ENCODE peak calls at places on chromosomes 12 and 14, in seven cellular contexts. C is foreskin keratinocyte; S is kidney glomerular epithelial cell; G is stimulated activated naive CD4-positive, alpha-beta T cell; N is GM18507; T is stimulated activated CD8-positive, alpha-beta memory T cell treated with anti-CD3 and anti-CD28 coated beads, Interleukin-4, amount 100 ng/mL, for 1 hour; L is caudate nucleus. Y is an unnamed sample.

GRCh38 chr12:14723763-14724162 is 27.4 kb upstream of the GUCY2C start:
- DNase-seq in S (no peak), T (peak), G (peak), N (no peak), C (peak), L (no peak), Y (peak)

GRCh38 chr12:6322352-6322751 is 11.9 kb downstream of the PLEKHG6 start:
- DNase-seq in C (no peak), N (no peak), L (no peak), T (no peak), S (no peak), G (no peak), Y (no peak)

GRCh38 chr12:106894774-106895173 is 60.9 kb upstream of the TMEM263 start:
- DNase-seq in L (no peak), T (no peak), S (peak), C (peak), G (no peak), N (no peak), Y (no peak)

GRCh38 chr12:54404061-54405004 is 14.7 kb downstream of the ITGA5 start:
- DNase-seq in N (no peak), S (peak), G (peak), L (no peak), C (no peak), T (peak), Y (peak)

GRCh38 chr12:50661300-50662120 is 102.4 kb upstream of the ATF1 start:
- DNase-seq in N (no peak), G (no peak), T (no peak), C (no peak), S (no peak), L (no peak), Y (peak)

GRCh38 chr12:10067259-10067658 is 31.5 kb downstream of the CLEC1A start:
- DNase-seq in C (no peak), G (no peak), T (no peak), L (no peak), N (no peak), S (no peak), Y (no peak)

GRCh38 chr14:33668066-33668465 is 282.8 kb downstream of the EGLN3 start:
- DNase-seq in G (no peak), N (no peak), S (no peak), C (no peak), T (no peak), L (no peak), Y (peak)

GRCh38 chr12:25184132-25184531 is 10.8 kb downstream of the DNAI7 start:
- DNase-seq in G (no peak), L (no peak), N (no peak), C (no peak), T (no peak), S (no peak), Y (no peak)

GRCh38 chr12:113298472-113298817 is 36.5 kb downstream of the SLC8B1 start:
- DNase-seq in L (no peak), G (no peak), C (no peak), N (no peak), S (no peak), T (no peak), Y (no peak)

GRCh38 chr12:27539191-27539631 is 15.2 kb downstream of the PPFIBP1 start:
- DNase-seq in L (no peak), C (no peak), T (no peak), N (no peak), S (no peak), G (no peak), Y (no peak)

GRCh38 chr12:49201595-49202295 is 12.9 kb upstream of the TUBA1A start:
- DNase-seq in L (no peak), T (no peak), N (no peak), S (peak), C (peak), G (no peak), Y (peak)

GRCh38 chr12:116319851-116320621 is 42.5 kb upstream of the MED13L start:
- DNase-seq in T (no peak), G (no peak), C (peak), L (no peak), S (no peak), N (no peak), Y (peak)

GRCh38 chr14:62655161-62655560 is 390.1 kb downstream of the KCNH5 start:
- DNase-seq in G (no peak), T (no peak), C (no peak), L (no peak), N (no peak), S (no peak), Y (no peak)

GRCh38 chr12:1488908-1489381 is 105.4 kb downstream of the FBXL14 start:
- DNase-seq in C (peak), T (no peak), L (no peak), N (no peak), S (no peak), G (no peak), Y (no peak)

GRCh38 chr12:21865846-21866245 is 75.4 kb downstream of the ABCC9 start:
- DNase-seq in G (no peak), N (no peak), L (no peak), S (no peak), C (no peak), T (no peak), Y (no peak)

GRCh38 chr14:84225243-84225642 is 1304.7 kb upstream of the FLRT2 start:
- DNase-seq in L (no peak), S (no peak), G (no peak), N (no peak), C (no peak), T (no peak), Y (no peak)

GRCh38 chr14:71730471-71730870 is 201.8 kb upstream of the RGS6 start:
- DNase-seq in C (peak), S (no peak), T (no peak), N (no peak), L (no peak), G (no peak), Y (no peak)

GRCh38 chr12:1509703-1510395 is 84.5 kb downstream of the FBXL14 start:
- DNase-seq in L (no peak), T (no peak), S (no peak), C (no peak), G (no peak), N (no peak), Y (no peak)

GRCh38 chr14:52253503-52253902 is 14.0 kb upstream of the PTGDR start:
- DNase-seq in C (no peak), S (no peak), G (no peak), T (no peak), N (no peak), L (no peak), Y (no peak)

GRCh38 chr12:10956085-10956484 is 17.0 kb upstream of the TAS2R14 start:
- DNase-seq in T (no peak), S (no peak), G (no peak), C (no peak), N (no peak), L (no peak), Y (no peak)

GRCh38 chr12:122635471-122635870 is 67.7 kb downstream of the HCAR2 start:
- DNase-seq in S (no peak), C (no peak), L (no peak), T (no peak), N (no peak), G (no peak), Y (no peak)